ENCODE peak calls at places on chromosomes 16 and 17, in four cellular contexts. A is posterior cingulate gyrus, L is fibroblast of gingiva, P is NCI-H510A treated with DMSO at 0.1 percent for 48 hours. Z is an unnamed sample.

GRCh38 chr17:75641343-75641742 is 8.1 kb downstream of the SMIM5 start:
- DNase-seq in P (no peak), A (no peak), L (no peak), Z (no peak)

GRCh38 chr17:55722742-55723487 is at the start of gene TMEM100:
- DNase-seq in P (no peak), L (peak), A (no peak), Z (no peak)

GRCh38 chr17:45332989-45333701 is 16.3 kb upstream of the MAP3K14 start:
- DNase-seq in A (no peak), P (no peak), L (no peak), Z (no peak)

GRCh38 chr16:14071576-14072271 is 605 bp downstream of the MRTFB start:
- DNase-seq in L (no peak), A (no peak), P (no peak), Z (peak)

GRCh38 chr17:82645516-82645915 is 2.7 kb downstream of the WDR45B start:
- DNase-seq in P (no peak), L (no peak), A (no peak), Z (no peak)

GRCh38 chr17:42288078-42288984 is at the start of gene STAT5A:
- DNase-seq in A (peak), L (peak), P (peak), Z (peak)

GRCh38 chr16:19092653-19093410 is 20.9 kb upstream of the ITPRIPL2 start:
- DNase-seq in A (no peak), P (no peak), L (no peak), Z (no peak)

GRCh38 chr16:56600398-56600999 is 7.9 kb upstream of the MT2A start:
- DNase-seq in L (peak), A (no peak), P (peak), Z (peak)

GRCh38 chr16:84925092-84925772 is 86.1 kb downstream of the ZDHHC7 start:
- DNase-seq in P (peak), L (no peak), A (no peak), Z (peak)

GRCh38 chr16:88132836-88133506 is 181.7 kb downstream of the BANP start:
- DNase-seq in A (no peak), P (no peak), L (no peak), Z (peak)

GRCh38 chr16:592518-593306 is 2.8 kb downstream of the RAB40C start:
- DNase-seq in A (peak), L (peak), P (peak), Z (peak)

GRCh38 chr17:79369001-79369400 is 241.8 kb downstream of the RBFOX3 start:
- DNase-seq in P (no peak), A (no peak), L (no peak), Z (no peak)

GRCh38 chr17:42153919-42154491 is 784 bp downstream of the RAB5C start:
- DNase-seq in L (peak), P (no peak), A (no peak), Z (no peak)

GRCh38 chr16:29665294-29666077 is 2.4 kb downstream of the SPN start:
- DNase-seq in A (no peak), L (no peak), P (no peak), Z (no peak)

GRCh38 chr16:70700101-70701020 is 14.5 kb upstream of the MTSS2 start:
- DNase-seq in L (peak), A (peak), P (peak), Z (no peak)

GRCh38 chr16:23952128-23953041 is 116.6 kb downstream of the PRKCB start:
- DNase-seq in A (peak), L (no peak), P (no peak), Z (no peak)

GRCh38 chr17:7251330-7252175 is at the start of gene CTDNEP1:
- DNase-seq in L (peak), P (peak), A (peak), Z (peak)

GRCh38 chr16:67170948-67171649 is 761 bp downstream of the NOL3 start:
- DNase-seq in A (no peak), L (peak), P (no peak), Z (no peak)

GRCh38 chr16:77335652-77336234 is 99.1 kb downstream of the ADAMTS18 start:
- DNase-seq in P (peak), L (no peak), A (no peak), Z (no peak)

GRCh38 chr16:10885246-10885645 is 8.2 kb downstream of the CIITA start:
- DNase-seq in P (no peak), A (no peak), L (no peak), Z (no peak)

GRCh38 chr16:49556252-49557069 is 182.9 kb downstream of the C16orf78 start:
- DNase-seq in P (peak), L (peak), A (no peak), Z (no peak)

GRCh38 chr17:40901981-40902862 is 17.2 kb upstream of the KRT20 start:
- DNase-seq in A (no peak), L (peak), P (peak), Z (no peak)

Z was measured in mucosa of descending colon.